ENCODE peak calls at places on chromosomes 2 and 18, in five cellular contexts. One of them, this sample, is unnamed.
A peak's percentile ranks its signal among the peaks of the same experiment; 100 is the strongest.

GRCh38 chr2:15265889-15266288 is 295.2 kb downstream of the NBAS start:
- DNase-seq in H9: no peak
- DNase-seq in trophoblast cell: no peak
- DNase-seq in neuronal stem cell: no peak
- DNase-seq in H1: no peak
- DNase-seq in this sample: no peak

GRCh38 chr2:127641846-127642510 is 4.0 kb upstream of the GPR17 start:
- DNase-seq in H9: no peak
- DNase-seq in trophoblast cell: no peak
- DNase-seq in neuronal stem cell: no peak
- DNase-seq in H1: no peak
- DNase-seq in this sample: no peak

GRCh38 chr2:6863792-6864191 is 1.9 kb downstream of the CMPK2 start:
- DNase-seq in H9: no peak
- DNase-seq in trophoblast cell: no peak
- DNase-seq in neuronal stem cell: no peak
- DNase-seq in H1: no peak
- DNase-seq in this sample: peak; percentile 31

GRCh38 chr2:169329669-169330554 is 32.4 kb downstream of the LRP2 start:
- DNase-seq in H9: no peak
- DNase-seq in trophoblast cell: no peak
- DNase-seq in neuronal stem cell: no peak
- DNase-seq in H1: no peak
- DNase-seq in this sample: no peak

GRCh38 chr18:6712401-6712800 is 17.1 kb upstream of the ARHGAP28 start:
- DNase-seq in H9: no peak
- DNase-seq in trophoblast cell: no peak
- DNase-seq in neuronal stem cell: no peak
- DNase-seq in H1: no peak
- DNase-seq in this sample: no peak

GRCh38 chr18:72201032-72201431 is 343.1 kb downstream of the CBLN2 start:
- DNase-seq in H9: no peak
- DNase-seq in trophoblast cell: no peak
- DNase-seq in neuronal stem cell: no peak
- DNase-seq in H1: no peak
- DNase-seq in this sample: no peak

GRCh38 chr18:53610957-53611356 is 613.5 kb downstream of the MBD2 start:
- DNase-seq in H9: no peak
- DNase-seq in trophoblast cell: no peak
- DNase-seq in neuronal stem cell: no peak
- DNase-seq in H1: no peak
- DNase-seq in this sample: no peak

GRCh38 chr2:60862642-60863041 is 18.7 kb upstream of the REL start:
- DNase-seq in H9: no peak
- DNase-seq in trophoblast cell: no peak
- DNase-seq in neuronal stem cell: no peak
- DNase-seq in H1: no peak
- DNase-seq in this sample: no peak

GRCh38 chr18:25650201-25650941 is 298.4 kb upstream of the ZNF521 start:
- DNase-seq in H9: no peak
- DNase-seq in trophoblast cell: no peak
- DNase-seq in neuronal stem cell: no peak
- DNase-seq in H1: no peak
- DNase-seq in this sample: peak; percentile 91

GRCh38 chr18:12423820-12424219 is 16.1 kb downstream of the PRELID3A start:
- DNase-seq in H9: no peak
- DNase-seq in trophoblast cell: no peak
- DNase-seq in neuronal stem cell: no peak
- DNase-seq in H1: no peak
- DNase-seq in this sample: no peak

GRCh38 chr2:172253190-172254052 is 150.7 kb upstream of the DLX2 start:
- DNase-seq in H9: no peak
- DNase-seq in trophoblast cell: peak; percentile 100
- DNase-seq in neuronal stem cell: no peak
- DNase-seq in H1: no peak
- DNase-seq in this sample: peak; percentile 100

GRCh38 chr2:105813045-105813315 is 68.3 kb downstream of the NCK2 start:
- DNase-seq in H9: no peak
- DNase-seq in trophoblast cell: no peak
- DNase-seq in neuronal stem cell: no peak
- DNase-seq in H1: no peak
- DNase-seq in this sample: no peak

GRCh38 chr2:100881629-100882028 is 61.7 kb downstream of the NPAS2 start:
- DNase-seq in H9: no peak
- DNase-seq in trophoblast cell: no peak
- DNase-seq in neuronal stem cell: no peak
- DNase-seq in H1: no peak
- DNase-seq in this sample: no peak

GRCh38 chr2:120564213-120565094 is 171.2 kb upstream of the GLI2 start:
- DNase-seq in H9: peak; percentile 65
- DNase-seq in trophoblast cell: no peak
- DNase-seq in neuronal stem cell: peak; percentile 15
- DNase-seq in H1: no peak
- DNase-seq in this sample: no peak

GRCh38 chr2:24546668-24547067 is 55.6 kb downstream of the NCOA1 start:
- DNase-seq in H9: no peak
- DNase-seq in trophoblast cell: no peak
- DNase-seq in neuronal stem cell: no peak
- DNase-seq in H1: no peak
- DNase-seq in this sample: no peak

GRCh38 chr2:24544456-24545115 is 53.5 kb downstream of the NCOA1 start:
- DNase-seq in H9: no peak
- DNase-seq in trophoblast cell: no peak
- DNase-seq in neuronal stem cell: no peak
- DNase-seq in H1: no peak
- DNase-seq in this sample: no peak

GRCh38 chr2:24540011-24540477 is 49.0 kb downstream of the NCOA1 start:
- DNase-seq in H9: no peak
- DNase-seq in trophoblast cell: no peak
- DNase-seq in neuronal stem cell: no peak
- DNase-seq in H1: no peak
- DNase-seq in this sample: no peak

GRCh38 chr2:24542269-24542872 is 51.3 kb downstream of the NCOA1 start:
- DNase-seq in H9: no peak
- DNase-seq in trophoblast cell: no peak
- DNase-seq in neuronal stem cell: no peak
- DNase-seq in H1: no peak
- DNase-seq in this sample: no peak

GRCh38 chr2:24543252-24543651 is 52.2 kb downstream of the NCOA1 start:
- DNase-seq in H9: no peak
- DNase-seq in trophoblast cell: no peak
- DNase-seq in neuronal stem cell: no peak
- DNase-seq in H1: no peak
- DNase-seq in this sample: no peak
- H2BK12ac ChIP-seq in H9: no peak overlapping the region
- H2BK12ac ChIP-seq in trophoblast cell: no peak overlapping the region
- H2BK12ac ChIP-seq in neuronal stem cell: no peak overlapping the region
- H2BK12ac ChIP-seq in H1: no peak overlapping the region
- H2BK12ac ChIP-seq in this sample: no peak overlapping the region

GRCh38 chr2:225438263-225438662 is 38.8 kb downstream of the NYAP2 start:
- DNase-seq in H9: no peak
- DNase-seq in trophoblast cell: no peak
- DNase-seq in neuronal stem cell: no peak
- DNase-seq in H1: no peak
- DNase-seq in this sample: no peak
- H3K4me2 ChIP-seq in H9: no peak overlapping the region
- H3K4me2 ChIP-seq in trophoblast cell: no peak overlapping the region
- H3K4me2 ChIP-seq in neuronal stem cell: no peak overlapping the region
- H3K4me2 ChIP-seq in H1: no peak overlapping the region
- H3K4me2 ChIP-seq in this sample: no peak overlapping the region

GRCh38 chr2:39629646-39630045 is 36.1 kb upstream of the TMEM178A start:
- DNase-seq in H9: no peak
- DNase-seq in trophoblast cell: no peak
- DNase-seq in neuronal stem cell: no peak
- DNase-seq in H1: no peak
- DNase-seq in this sample: no peak

GRCh38 chr2:39631256-39631655 is 34.5 kb upstream of the TMEM178A start:
- DNase-seq in H9: no peak
- DNase-seq in trophoblast cell: no peak
- DNase-seq in neuronal stem cell: no peak
- DNase-seq in H1: no peak
- DNase-seq in this sample: no peak

GRCh38 chr2:39636306-39636705 is 29.4 kb upstream of the TMEM178A start:
- DNase-seq in H9: no peak
- DNase-seq in trophoblast cell: no peak
- DNase-seq in neuronal stem cell: no peak
- DNase-seq in H1: no peak
- DNase-seq in this sample: no peak

GRCh38 chr2:39631715-39632114 is 34.0 kb upstream of the TMEM178A start:
- DNase-seq in H9: no peak
- DNase-seq in trophoblast cell: peak; percentile 6
- DNase-seq in neuronal stem cell: no peak
- DNase-seq in H1: no peak
- DNase-seq in this sample: peak; percentile 90

DNA sequence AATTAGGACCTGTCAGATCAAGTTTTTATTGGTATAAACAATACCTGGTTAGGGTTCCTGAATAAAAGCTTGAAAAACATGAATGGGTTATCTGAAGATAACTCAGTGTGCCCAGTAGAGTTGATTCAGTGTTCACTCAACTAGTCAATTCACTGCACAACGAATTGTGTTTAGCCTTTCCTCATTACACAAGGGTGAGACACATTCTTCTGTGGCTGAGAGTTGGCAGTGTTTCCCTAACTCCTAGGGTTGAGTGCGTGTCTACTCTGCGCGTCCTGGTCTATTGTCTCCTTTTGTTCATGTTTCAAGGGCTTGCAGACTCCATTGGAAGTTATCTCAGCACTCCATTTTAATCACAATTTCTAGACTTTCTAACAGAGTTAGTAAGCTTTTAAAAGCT is 32.8 kb upstream of the TMEM178A start:
- DNase-seq in H9: no peak
- DNase-seq in trophoblast cell: no peak
- DNase-seq in neuronal stem cell: no peak
- DNase-seq in H1: no peak
- DNase-seq in this sample: no peak
- H2BK120ac ChIP-seq in H9: no peak overlapping the region
- H2BK120ac ChIP-seq in trophoblast cell: no peak overlapping the region
- H2BK120ac ChIP-seq in neuronal stem cell: no peak overlapping the region
- H2BK120ac ChIP-seq in H1: no peak overlapping the region
- H2BK120ac ChIP-seq in this sample: no peak overlapping the region

GRCh38 chr18:3703732-3704176 is 253.8 kb downstream of the TGIF1 start:
- DNase-seq in H9: peak; percentile 62
- DNase-seq in trophoblast cell: peak; percentile 17
- DNase-seq in neuronal stem cell: peak; percentile 65
- DNase-seq in H1: peak; percentile 65
- DNase-seq in this sample: peak; percentile 67
- H2BK12ac ChIP-seq in H9: no peak overlapping the region
- H2BK12ac ChIP-seq in trophoblast cell: no peak overlapping the region
- H2BK12ac ChIP-seq in neuronal stem cell: no peak overlapping the region
- H2BK12ac ChIP-seq in H1: no peak overlapping the region
- H2BK12ac ChIP-seq in this sample: no peak overlapping the region

DNA sequence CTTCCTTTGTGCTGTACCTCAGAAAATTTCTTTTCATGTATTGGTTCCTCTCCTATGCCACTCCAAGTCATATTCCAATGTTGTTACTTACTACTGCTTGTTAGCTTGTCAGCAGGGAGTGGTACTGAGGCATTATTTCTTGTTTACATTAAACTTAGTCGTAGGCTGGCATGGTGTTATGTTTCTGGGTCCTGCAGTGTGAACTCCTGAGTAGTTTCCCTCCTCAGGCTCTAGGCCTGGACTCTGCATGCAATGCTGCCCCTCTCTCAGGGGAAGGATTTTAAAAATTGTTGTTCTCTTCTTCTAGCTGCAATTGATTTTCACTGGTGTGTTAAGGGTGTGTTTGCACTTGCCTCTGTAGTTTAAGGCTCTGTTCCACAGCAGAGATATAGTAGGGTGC is 671.6 kb downstream of the PLCL1 start:
- DNase-seq in H9: no peak
- DNase-seq in trophoblast cell: no peak
- DNase-seq in neuronal stem cell: no peak
- DNase-seq in H1: no peak
- DNase-seq in this sample: no peak
- H3K4me2 ChIP-seq in H9: no peak overlapping the region
- H3K4me2 ChIP-seq in trophoblast cell: no peak overlapping the region
- H3K4me2 ChIP-seq in neuronal stem cell: no peak overlapping the region
- H3K4me2 ChIP-seq in H1: no peak overlapping the region
- H3K4me2 ChIP-seq in this sample: no peak overlapping the region

GRCh38 chr2:4972472-4972871 is 719.7 kb upstream of the SOX11 start:
- DNase-seq in H9: no peak
- DNase-seq in trophoblast cell: no peak
- DNase-seq in neuronal stem cell: no peak
- DNase-seq in H1: no peak
- DNase-seq in this sample: no peak

GRCh38 chr2:4973973-4974372 is 718.2 kb upstream of the SOX11 start:
- DNase-seq in H9: no peak
- DNase-seq in trophoblast cell: no peak
- DNase-seq in neuronal stem cell: no peak
- DNase-seq in H1: no peak
- DNase-seq in this sample: no peak

GRCh38 chr2:4973354-4973753 is 718.8 kb upstream of the SOX11 start:
- DNase-seq in H9: no peak
- DNase-seq in trophoblast cell: no peak
- DNase-seq in neuronal stem cell: no peak
- DNase-seq in H1: no peak
- DNase-seq in this sample: no peak

GRCh38 chr2:4979127-4979526 is 713.1 kb upstream of the SOX11 start:
- DNase-seq in H9: no peak
- DNase-seq in trophoblast cell: no peak
- DNase-seq in neuronal stem cell: no peak
- DNase-seq in H1: no peak
- DNase-seq in this sample: no peak

GRCh38 chr2:4976407-4976806 is 715.8 kb upstream of the SOX11 start:
- DNase-seq in H9: peak; percentile 48
- DNase-seq in trophoblast cell: no peak
- DNase-seq in neuronal stem cell: no peak
- DNase-seq in H1: no peak
- DNase-seq in this sample: no peak
- H2BK120ac ChIP-seq in H9: no peak overlapping the region
- H2BK120ac ChIP-seq in trophoblast cell: no peak overlapping the region
- H2BK120ac ChIP-seq in neuronal stem cell: no peak overlapping the region
- H2BK120ac ChIP-seq in H1: no peak overlapping the region
- H2BK120ac ChIP-seq in this sample: no peak overlapping the region

GRCh38 chr2:56626927-56627326 is 443.1 kb downstream of the CCDC85A start:
- DNase-seq in H9: no peak
- DNase-seq in trophoblast cell: no peak
- DNase-seq in neuronal stem cell: no peak
- DNase-seq in H1: no peak
- DNase-seq in this sample: no peak

DNA sequence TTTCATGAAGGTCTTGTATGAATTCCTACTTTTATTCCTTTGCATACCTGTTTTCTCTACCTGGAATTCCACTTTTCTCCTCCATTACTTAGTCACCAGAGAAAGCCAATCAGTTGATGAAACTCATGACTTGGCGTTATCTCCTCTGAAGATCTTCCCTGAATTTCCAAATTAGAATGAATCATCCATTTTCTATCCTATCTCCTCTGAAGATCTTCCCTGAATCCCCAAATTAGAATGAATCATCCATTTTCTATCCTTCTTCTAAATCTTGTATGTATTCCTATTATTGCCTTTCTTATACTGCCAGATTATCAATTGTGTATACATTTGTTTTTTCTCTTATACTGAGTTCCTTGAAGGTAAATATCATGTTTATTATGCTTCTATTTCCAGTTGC is 440.4 kb downstream of the CCDC85A start:
- DNase-seq in H9: no peak
- DNase-seq in trophoblast cell: no peak
- DNase-seq in neuronal stem cell: no peak
- DNase-seq in H1: no peak
- DNase-seq in this sample: no peak
- H2BK12ac ChIP-seq in H9: no peak overlapping the region
- H2BK12ac ChIP-seq in trophoblast cell: no peak overlapping the region
- H2BK12ac ChIP-seq in neuronal stem cell: no peak overlapping the region
- H2BK12ac ChIP-seq in H1: no peak overlapping the region
- H2BK12ac ChIP-seq in this sample: no peak overlapping the region